ENCODE peak calls at places on chromosomes 2 and 18, in eight cellular contexts. I, C, Q, Z, Y, K, T and V are unnamed samples.

GRCh38 chr2:51025942-51026574 is 5.9 kb downstream of the NRXN1 start:
- DNase-seq in Q (no peak), I (no peak), C (no peak), Z (no peak), K (no peak), T (no peak), Y (no peak), V (no peak)

GRCh38 chr2:239464166-239465016 is 63.6 kb upstream of the HDAC4 start:
- DNase-seq in Q (no peak), C (no peak), Y (no peak), K (no peak), T (no peak), Z (no peak), I (no peak), V (no peak)

GRCh38 chr2:158923641-158924040 is 44.8 kb upstream of the TANC1 start:
- DNase-seq in Y (no peak), C (no peak), Q (no peak), Z (no peak), T (no peak), I (no peak), K (no peak), V (no peak)

GRCh38 chr18:67117804-67118203 is 398.7 kb downstream of the DSEL start:
- DNase-seq in Y (no peak), Q (no peak), K (no peak), Z (no peak), T (no peak), I (no peak), C (no peak), V (peak; percentile 1)

GRCh38 chr2:170145675-170146432 is 32.1 kb upstream of the MYO3B start:
- DNase-seq in T (no peak), Y (no peak), Q (no peak), C (no peak), Z (peak; percentile 21), I (no peak), K (no peak), V (no peak)

GRCh38 chr2:88180594-88181240 is 10.6 kb downstream of the THNSL2 start:
- DNase-seq in Z (no peak), T (peak; percentile 2), Y (no peak), I (no peak), C (peak; percentile 42), Q (peak; percentile 52), K (peak; percentile 81), V (peak; percentile 8)

GRCh38 chr2:104521247-104521646 is 332.7 kb upstream of the POU3F3 start:
- DNase-seq in C (no peak), K (no peak), Z (peak; percentile 7), T (no peak), Y (no peak), Q (no peak), I (no peak), V (no peak)

GRCh38 chr2:172106128-172106961 is 3.6 kb upstream of the DLX2 start:
- DNase-seq in T (peak; percentile 43), I (no peak), Y (no peak), K (no peak), Z (no peak), Q (no peak), C (peak; percentile 60), V (no peak)

GRCh38 chr2:216688731-216689360 is 6.5 kb downstream of the IGFBP5 start:
- DNase-seq in K (no peak), Y (no peak), C (no peak), I (peak; percentile 44), Q (no peak), Z (no peak), T (no peak), V (no peak)

GRCh38 chr18:51188024-51188701 is 9.3 kb downstream of the MEX3C start:
- DNase-seq in T (no peak), Z (no peak), Q (no peak), I (no peak), Y (no peak), C (no peak), K (peak; percentile 37), V (no peak)

GRCh38 chr18:59837586-59837985 is 62.2 kb upstream of the PMAIP1 start:
- DNase-seq in Y (peak; percentile 34), C (peak; percentile 37), Q (no peak), T (peak; percentile 67), I (no peak), K (peak; percentile 64), Z (peak; percentile 72), V (peak; percentile 27)

GRCh38 chr18:36314754-36315153 is 17.2 kb downstream of the FHOD3 start:
- DNase-seq in T (peak; percentile 89), K (peak; percentile 58), I (no peak), Q (peak; percentile 64), Y (no peak), C (peak; percentile 76), Z (no peak), V (no peak)

GRCh38 chr18:37566479-37567060 is 972 bp upstream of the CELF4 start:
- DNase-seq in Y (no peak), C (no peak), Q (no peak), K (no peak), I (no peak), Z (peak; percentile 12), T (no peak), V (no peak)

DNA sequence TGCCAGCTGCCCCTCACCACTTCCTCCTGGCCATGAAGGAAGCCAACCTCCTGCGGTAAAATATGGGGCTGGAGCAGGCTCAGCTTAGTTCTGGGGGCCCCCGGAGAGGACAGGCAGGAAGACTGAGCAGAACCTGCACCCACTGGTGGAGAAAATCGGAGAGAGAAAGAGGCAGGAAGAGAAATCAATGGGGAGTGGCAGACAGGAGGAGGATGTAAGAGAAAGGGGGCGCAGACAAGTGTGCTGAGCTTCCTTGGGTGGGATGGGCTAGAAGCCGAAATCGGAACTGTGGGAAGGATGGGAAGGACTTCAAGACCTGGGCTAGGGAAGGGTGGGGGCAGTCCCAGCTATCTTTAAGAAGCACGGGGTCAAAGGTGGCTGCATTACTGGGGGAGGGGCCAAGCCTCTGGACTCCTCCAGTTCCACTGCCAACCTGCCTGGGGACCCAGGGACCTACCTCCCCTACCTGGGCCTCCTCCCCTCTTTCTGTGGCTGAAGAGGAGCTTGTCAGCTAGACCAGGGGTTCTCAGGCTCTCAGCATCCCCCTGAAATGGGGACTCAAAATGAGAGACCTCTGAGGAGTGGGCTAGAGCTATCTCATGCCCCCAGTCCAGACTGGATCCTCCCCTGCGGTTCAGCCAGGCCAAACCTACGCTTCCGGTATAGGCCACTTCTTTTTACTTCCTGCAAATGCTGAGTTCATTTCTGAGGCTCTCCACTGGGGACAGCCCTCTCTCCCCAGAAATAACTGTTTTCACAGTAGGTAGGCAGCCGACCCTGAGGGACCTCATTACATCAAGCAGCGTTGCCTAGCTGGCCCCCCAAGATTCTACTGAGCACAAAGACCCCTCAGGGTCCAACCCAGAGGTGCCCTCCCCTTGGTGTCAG is 33.6 kb upstream of the B3GNT7 start:
- DNase-seq in Q (no peak), T (no peak), Y (peak; percentile 25), C (no peak), K (no peak), Z (no peak), I (no peak), V (no peak)
- TF ChIP-seq CTCF in Q (no peak), T (no peak), Y (no peak), C (no peak), K (no peak), Z (no peak), I (no peak), V (no peak)

GRCh38 chr2:179932786-179933185 is 71.4 kb upstream of the ZNF385B start:
- DNase-seq in K (no peak), I (no peak), Q (no peak), Y (no peak), T (no peak), Z (peak; percentile 4), C (no peak), V (no peak)

GRCh38 chr2:179938026-179938425 is 69.1 kb downstream of the CWC22 start:
- DNase-seq in C (no peak), Q (no peak), Y (no peak), T (no peak), Z (no peak), I (no peak), K (no peak), V (no peak)

GRCh38 chr2:179939282-179939681 is 67.8 kb downstream of the CWC22 start:
- DNase-seq in Q (no peak), T (no peak), I (no peak), Z (no peak), C (no peak), K (no peak), Y (no peak), V (no peak)

GRCh38 chr2:179931502-179931901 is 70.1 kb upstream of the ZNF385B start:
- DNase-seq in I (no peak), T (no peak), Q (no peak), Z (no peak), Y (no peak), K (no peak), C (no peak), V (no peak)

GRCh38 chr2:179936654-179937053 is 70.4 kb downstream of the CWC22 start:
- DNase-seq in C (no peak), K (peak; percentile 22), Z (peak; percentile 62), Y (peak; percentile 17), T (no peak), I (no peak), Q (no peak), V (no peak)
- TF ChIP-seq CTCF in C (peak; percentile 80), K (peak; percentile 60), Z (peak; percentile 31), Y (no peak), T (peak; percentile 25), I (no peak), Q (no peak), V (peak; percentile 22)

GRCh38 chr2:20511130-20511529 is 64.3 kb downstream of the RHOB start:
- DNase-seq in T (no peak), Q (no peak), Y (no peak), C (no peak), K (no peak), Z (no peak), I (no peak), V (no peak)
- TF ChIP-seq CTCF in T (no peak), Q (no peak), Y (no peak), C (no peak), K (no peak), Z (no peak), I (no peak), V (no peak)

GRCh38 chr2:54862742-54863141 is 139.3 kb downstream of the EML6 start:
- DNase-seq in Q (no peak), Z (no peak), T (no peak), K (no peak), I (no peak), C (no peak), Y (no peak), V (no peak)

GRCh38 chr2:54858021-54858681 is 134.7 kb downstream of the EML6 start:
- DNase-seq in Z (no peak), T (peak; percentile 58), Q (no peak), C (no peak), I (no peak), Y (no peak), K (no peak), V (no peak)

GRCh38 chr2:54859997-54860701 is 136.7 kb downstream of the EML6 start:
- DNase-seq in C (peak; percentile 91), T (peak; percentile 89), I (no peak), Z (no peak), Q (peak; percentile 47), Y (no peak), K (no peak), V (no peak)

GRCh38 chr2:54862229-54862628 is 138.8 kb downstream of the EML6 start:
- DNase-seq in C (no peak), K (no peak), I (no peak), Q (no peak), Z (no peak), Y (no peak), T (no peak), V (no peak)

DNA sequence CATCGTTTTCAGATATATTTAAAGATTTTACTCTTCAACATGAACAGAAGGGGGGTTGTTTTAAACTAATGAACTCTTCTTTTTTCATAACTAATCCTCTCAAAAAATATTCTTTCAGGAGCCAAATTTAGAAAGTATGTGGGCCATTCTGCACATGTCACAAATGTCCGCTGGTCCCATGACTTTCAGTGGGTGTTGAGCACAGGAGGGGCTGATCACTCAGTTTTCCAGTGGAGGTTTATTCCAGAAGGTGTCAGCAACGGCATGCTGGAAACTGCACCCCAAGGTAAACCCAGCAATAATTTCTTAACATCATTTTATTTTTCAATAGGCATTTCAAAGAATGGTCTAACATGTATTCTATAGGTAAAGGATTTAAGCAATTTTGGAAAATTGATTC is 136.0 kb downstream of the EML6 start:
- DNase-seq in T (no peak), Q (no peak), C (no peak), Y (no peak), I (no peak), K (no peak), Z (no peak), V (no peak)
- TF ChIP-seq CTCF in T (no peak), Q (no peak), C (no peak), Y (no peak), I (no peak), K (no peak), Z (no peak), V (no peak)